ENCODE peak calls at places on chromosomes 6 and 20, in nine cellular contexts. U is body of pancreas, G is H1, C is neural progenitor cell, Q is GM12878, R is testis, P is breast epithelium, Y is brain microvascular endothelial cell, E is heart right ventricle. O is an unnamed sample. For H3K27me3 and H3K36me3, the result is how much of the 10 kb centered on the place peaks cover.

GRCh38 chr6:16735014-16735413 is 26.2 kb downstream of the ATXN1 start:
- DNase-seq in U (no peak), G (no peak), C (no peak), Q (no peak), R (no peak), P (no peak), Y (no peak), E (no peak), O (no peak)

GRCh38 chr20:43910564-43910963 is 4.1 kb upstream of the TOX2 start:
- DNase-seq in U (no peak), G (no peak), C (no peak), Q (no peak), R (no peak), P (no peak), Y (no peak), E (no peak), O (no peak)

GRCh38 chr20:48603819-48604405 is 223.9 kb downstream of the PREX1 start:
- DNase-seq in U (no peak), G (no peak), C (no peak), Q (no peak), R (no peak), P (no peak), Y (no peak), E (no peak), O (no peak)

GRCh38 chr20:58867211-58867610 is 14.7 kb downstream of the GNAS start:
- DNase-seq in U (no peak), G (no peak), C (no peak), Q (no peak), R (no peak), P (no peak), Y (no peak), E (no peak), O (no peak)

GRCh38 chr20:24762371-24762770 is 186.7 kb upstream of the CST7 start:
- DNase-seq in U (no peak), G (no peak), C (no peak), Q (no peak), R (no peak), P (no peak), Y (no peak), E (no peak), O (no peak)

GRCh38 chr6:83226517-83226916 is 33.4 kb downstream of the RWDD2A start:
- DNase-seq in U (no peak), G (no peak), C (no peak), Q (no peak), R (no peak), P (no peak), Y (no peak), E (no peak), O (no peak)

GRCh38 chr20:38674178-38675133 is 49.8 kb upstream of the SLC32A1 start:
- DNase-seq in U (peak), G (peak), C (peak), Q (no peak), R (peak), P (no peak), Y (peak), E (peak), O (peak)

GRCh38 chr6:161011509-161012480 is 20.2 kb downstream of the MAP3K4 start:
- DNase-seq in U (no peak), G (no peak), C (peak), Q (no peak), R (no peak), P (no peak), Y (peak), E (no peak), O (no peak)

GRCh38 chr6:87590989-87591388 is 1.1 kb downstream of the ORC3 start:
- DNase-seq in U (no peak), G (no peak), C (peak), Q (no peak), R (no peak), P (no peak), Y (no peak), E (no peak), O (no peak)

GRCh38 chr6:87200469-87201174 is 45.3 kb downstream of the ZNF292 start:
- DNase-seq in U (no peak), G (no peak), C (no peak), Q (no peak), R (no peak), P (no peak), Y (peak), E (no peak), O (peak)

GRCh38 chr6:28212510-28213212 is 12.4 kb upstream of the ZSCAN9 start:
- DNase-seq in U (peak), G (peak), C (peak), Q (peak), R (no peak), P (no peak), Y (peak), E (no peak), O (peak)

GRCh38 chr6:69775450-69775849 is 21.4 kb downstream of the LMBRD1 start:
- DNase-seq in U (no peak), G (no peak), C (no peak), Q (no peak), R (no peak), P (no peak), Y (no peak), E (no peak), O (no peak)

GRCh38 chr6:96611342-96611964 is 48.5 kb downstream of the FHL5 start:
- DNase-seq in U (no peak), G (no peak), C (no peak), Q (no peak), R (no peak), P (no peak), Y (no peak), E (no peak), O (no peak)

GRCh38 chr6:128882991-128883571 is at the start of gene LAMA2:
- DNase-seq in U (peak), G (peak), C (peak), Q (no peak), R (peak), P (peak), Y (peak), E (peak), O (peak)

GRCh38 chr6:158630944-158631616 is 13.5 kb downstream of the DYNLT1 start:
- DNase-seq in U (no peak), G (no peak), C (no peak), Q (no peak), R (peak), P (peak), Y (peak), E (peak), O (peak)

GRCh38 chr6:42527204-42527603 is 36.6 kb upstream of the UBR2 start:
- DNase-seq in U (no peak), G (no peak), C (no peak), Q (no peak), R (no peak), P (no peak), Y (no peak), E (no peak), O (no peak)

GRCh38 chr20:47146703-47147102 is 209.8 kb downstream of the ZMYND8 start:
- DNase-seq in U (no peak), G (no peak), C (peak), Q (no peak), R (no peak), P (no peak), Y (peak), E (no peak), O (no peak)

GRCh38 chr20:52585333-52585732 is 386.8 kb upstream of the TSHZ2 start:
- DNase-seq in U (no peak), G (no peak), C (no peak), Q (no peak), R (no peak), P (no peak), Y (no peak), E (no peak), O (no peak)

GRCh38 chr6:113995632-113996031 is 24.7 kb upstream of the HDAC2 start:
- DNase-seq in U (no peak), G (peak), C (peak), Q (no peak), R (peak), P (no peak), Y (peak), E (peak), O (peak)

GRCh38 chr20:43667341-43668132 is 623 bp downstream of the MYBL2 start:
- DNase-seq in U (no peak), G (peak), C (peak), Q (no peak), R (no peak), P (no peak), Y (no peak), E (no peak), O (no peak)

GRCh38 chr20:20102163-20102562 is 49.8 kb downstream of the CFAP61 start:
- DNase-seq in U (no peak), G (no peak), C (no peak), Q (no peak), R (no peak), P (no peak), Y (no peak), E (no peak), O (no peak)

GRCh38 chr20:49163696-49164095 is 24.4 kb downstream of the STAU1 start:
- DNase-seq in U (no peak), G (no peak), C (no peak), Q (no peak), R (no peak), P (no peak), Y (no peak), E (no peak), O (no peak)

GRCh38 chr6:130069471-130069870 is 51.1 kb downstream of the L3MBTL3 start:
- DNase-seq in U (no peak), G (no peak), C (no peak), Q (no peak), R (no peak), P (no peak), Y (no peak), E (no peak), O (no peak)

GRCh38 chr20:56343861-56344381 is 14.9 kb upstream of the FAM210B start:
- DNase-seq in U (peak), G (peak), C (peak), Q (no peak), R (peak), P (no peak), Y (peak), E (peak), O (peak)

GRCh38 chr6:134622382-134623173 is 304.7 kb upstream of the SGK1 start:
- DNase-seq in U (no peak), G (no peak), C (peak), Q (no peak), R (no peak), P (no peak), Y (no peak), E (no peak), O (no peak)

GRCh38 chr6:122845916-122846632 is 57.0 kb downstream of the SMPDL3A start:
- DNase-seq in U (no peak), G (no peak), C (no peak), Q (no peak), R (no peak), P (no peak), Y (peak), E (no peak), O (no peak)

GRCh38 chr6:55438217-55438616 is 110.9 kb downstream of the GFRAL start:
- DNase-seq in U (no peak), G (no peak), C (no peak), Q (no peak), R (no peak), P (no peak), Y (no peak), E (no peak), O (no peak)

GRCh38 chr6:44285552-44286284 is 15.5 kb downstream of the TMEM151B start:
- DNase-seq in U (no peak), G (peak), C (peak), Q (no peak), R (no peak), P (no peak), Y (peak), E (no peak), O (peak)

GRCh38 chr6:169167581-169168301 is 85.9 kb downstream of the THBS2 start:
- DNase-seq in U (no peak), G (no peak), C (no peak), Q (no peak), R (no peak), P (no peak), Y (peak), E (peak), O (no peak)

GRCh38 chr20:43681991-43682410 is 15.1 kb downstream of the MYBL2 start:
- DNase-seq in U (peak), G (no peak), C (no peak), Q (peak), R (no peak), P (no peak), Y (no peak), E (no peak), O (no peak)

GRCh38 chr6:36692861-36693702 is 4.5 kb upstream of the RAB44 start:
- DNase-seq in U (peak), G (no peak), C (no peak), Q (no peak), R (peak), P (no peak), Y (no peak), E (peak), O (peak)

GRCh38 chr20:37494796-37495195 is 26.3 kb upstream of the NNAT start:
- DNase-seq in U (no peak), G (no peak), C (no peak), Q (no peak), R (no peak), P (no peak), Y (no peak), E (no peak), O (no peak)

GRCh38 chr20:52279667-52280180 is 88.1 kb upstream of the ZFP64 start:
- DNase-seq in U (no peak), G (no peak), C (no peak), Q (no peak), R (no peak), P (no peak), Y (no peak), E (no peak), O (no peak)

GRCh38 chr20:48832423-48832735 is 4.6 kb upstream of the PREX1 start:
- DNase-seq in U (no peak), G (no peak), C (no peak), Q (no peak), R (no peak), P (no peak), Y (no peak), E (no peak), O (peak)

GRCh38 chr20:52896348-52896747 is 75.8 kb upstream of the TSHZ2 start:
- DNase-seq in U (no peak), G (no peak), C (no peak), Q (no peak), R (no peak), P (no peak), Y (no peak), E (no peak), O (no peak)

GRCh38 chr6:159998543-159998942 is 29.7 kb downstream of the IGF2R start:
- DNase-seq in U (no peak), G (no peak), C (no peak), Q (no peak), R (no peak), P (no peak), Y (no peak), E (no peak), O (no peak)

DNA sequence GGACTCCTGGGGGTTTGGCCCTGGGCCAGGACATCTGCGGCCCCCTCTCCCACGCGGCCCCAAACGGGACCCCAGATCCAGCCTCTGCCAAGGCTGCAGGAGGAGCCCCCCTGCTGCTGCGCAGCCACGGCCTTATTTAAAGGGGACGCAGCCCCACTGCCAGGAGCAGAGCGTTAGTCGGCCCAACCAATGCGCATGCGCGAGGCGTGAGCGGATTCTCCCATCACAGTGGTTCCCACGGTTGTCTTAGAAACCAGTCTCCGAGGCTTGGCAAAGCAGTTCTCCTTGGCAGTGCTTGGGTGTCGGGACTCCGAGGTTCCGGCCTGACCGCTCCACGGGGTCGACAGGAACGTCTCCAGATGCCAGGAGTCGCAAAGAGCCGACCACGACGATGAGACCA is 288.3 kb upstream of the ZNF337 start:
- DNase-seq in U (peak), G (no peak), C (no peak), Q (no peak), R (peak), P (no peak), Y (no peak), E (peak), O (no peak)
- H3K27ac ChIP-seq in U (no peak), G (no peak), C (no peak), Q (no peak), R (no peak), P (no peak), Y (no peak), E (no peak), O (no peak)

DNA sequence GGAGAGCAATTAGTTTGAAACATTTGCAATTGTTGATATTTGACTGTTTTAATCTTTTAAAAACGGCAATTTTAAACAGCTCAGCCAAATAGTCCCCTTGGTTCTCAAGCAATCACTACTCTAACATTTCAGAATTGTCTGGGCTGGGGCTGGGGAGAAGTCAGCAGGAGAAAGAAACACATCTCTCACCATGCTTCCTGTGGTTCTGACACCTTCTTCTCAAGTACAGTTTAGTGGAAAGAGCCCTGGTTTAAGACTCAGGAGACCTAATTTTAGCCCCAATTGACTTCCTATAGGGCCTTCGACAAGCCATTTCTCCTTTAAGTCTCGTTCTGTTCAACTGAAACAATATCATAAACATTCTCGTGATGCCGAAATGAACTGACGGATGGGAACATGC is 168.4 kb upstream of the CDYL start:
- DNase-seq in U (no peak), G (no peak), C (no peak), Q (no peak), R (no peak), P (no peak), Y (no peak), E (no peak), O (no peak)
- H3K27me3 ChIP-seq in U (under half), G (under half), C (under half), Q (under half), R (under half), P (under half), Y (under half), E (under half), O (under half)

GRCh38 chr20:50903353-50904051 is 27.7 kb downstream of the ADNP start:
- DNase-seq in U (no peak), G (no peak), C (no peak), Q (no peak), R (no peak), P (no peak), Y (no peak), E (no peak), O (no peak)

GRCh38 chr20:50904067-50904570 is 27.1 kb downstream of the ADNP start:
- DNase-seq in U (no peak), G (no peak), C (no peak), Q (no peak), R (no peak), P (no peak), Y (no peak), E (no peak), O (no peak)

GRCh38 chr20:50898475-50898874 is 32.8 kb downstream of the ADNP start:
- DNase-seq in U (no peak), G (no peak), C (no peak), Q (no peak), R (no peak), P (no peak), Y (no peak), E (no peak), O (no peak)

GRCh38 chr20:50900261-50900660 is 31.0 kb downstream of the ADNP start:
- DNase-seq in U (no peak), G (no peak), C (no peak), Q (no peak), R (no peak), P (no peak), Y (no peak), E (no peak), O (no peak)

GRCh38 chr20:50901301-50901700 is 29.9 kb downstream of the ADNP start:
- DNase-seq in U (no peak), G (no peak), C (no peak), Q (no peak), R (no peak), P (no peak), Y (no peak), E (no peak), O (no peak)
- H3K36me3 ChIP-seq in U (under half), G (half or more), C (under half), Q (under half), R (under half), P (under half), Y (under half), E (half or more), O (under half)

DNA sequence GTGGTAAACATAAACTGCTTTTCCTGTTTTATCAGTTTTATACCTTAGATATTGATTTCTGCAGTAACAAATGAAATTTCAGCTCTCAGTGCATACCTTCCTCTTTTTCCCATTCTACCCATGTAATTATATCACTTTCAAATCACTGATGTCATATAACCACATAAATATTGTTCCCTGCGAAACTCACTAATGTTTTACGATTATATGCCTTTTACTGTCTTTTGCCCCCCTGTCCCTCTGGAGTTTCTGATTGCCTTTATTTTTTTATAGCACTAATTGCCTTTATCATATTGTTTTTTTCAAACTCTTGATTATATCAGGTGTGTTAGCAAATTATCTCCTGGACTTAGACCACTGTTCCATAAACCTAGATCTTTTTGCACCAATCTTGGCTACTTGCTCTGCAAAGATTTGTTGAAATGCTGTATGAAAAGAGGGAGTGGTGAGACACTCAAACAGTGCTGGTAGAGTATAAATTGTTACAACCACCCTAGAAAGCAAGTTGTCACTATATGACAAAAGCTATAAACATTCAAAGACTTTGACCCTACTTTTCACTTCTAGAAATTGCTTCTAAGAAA is 29.6 kb upstream of the EDN1 start:
- DNase-seq in U (no peak), G (no peak), C (no peak), Q (no peak), R (no peak), P (no peak), Y (no peak), E (no peak), O (no peak)
- H3K27ac ChIP-seq in U (no peak), G (no peak), C (no peak), Q (no peak), R (no peak), P (no peak), Y (no peak), E (no peak), O (no peak)

GRCh38 chr6:136923116-136923953 is 1.2 kb downstream of the SLC35D3 start:
- DNase-seq in U (no peak), G (peak), C (peak), Q (no peak), R (no peak), P (no peak), Y (no peak), E (no peak), O (no peak)
- H3K27me3 ChIP-seq in U (under half), G (half or more), C (half or more), Q (under half), R (under half), P (under half), Y (under half), E (under half), O (under half)

GRCh38 chr6:144485531-144485930 is 200.4 kb downstream of the UTRN start:
- DNase-seq in U (no peak), G (no peak), C (no peak), Q (no peak), R (no peak), P (no peak), Y (no peak), E (no peak), O (no peak)
- H3K36me3 ChIP-seq in U (under half), G (under half), C (under half), Q (under half), R (under half), P (under half), Y (under half), E (half or more), O (under half)

O was measured in adrenal gland.